ENCODE peak calls at places on chromosome 12, in six cellular contexts. S is iPS DF 6.9, H is keratinocyte, O is left ventricle myocardium superior, E is H4, J is body of pancreas. F is an unnamed sample.
A peak's percentile ranks its signal among the peaks of the same experiment; 100 is the strongest.

GRCh38 chr12:116411977-116412376 is 134.5 kb upstream of the MED13L start:
- DNase-seq in H (no peak), J (no peak), S (no peak), E (no peak), O (no peak), F (no peak)

GRCh38 chr12:124567673-124568373 is 411 bp upstream of the NCOR2 start:
- DNase-seq in E (peak; percentile 89), H (no peak), S (no peak), O (peak; percentile 98), J (peak; percentile 86), F (peak; percentile 93)

GRCh38 chr12:124386059-124386458 is 91.2 kb downstream of the RFLNA start:
- DNase-seq in J (no peak), H (no peak), S (no peak), O (peak; percentile 84), E (no peak), F (peak; percentile 74)

GRCh38 chr12:11661491-11662085 is 12.1 kb downstream of the ETV6 start:
- DNase-seq in S (no peak), O (no peak), J (peak; percentile 34), H (no peak), E (no peak), F (no peak)

GRCh38 chr12:92421701-92422100 is 276.1 kb upstream of the BTG1 start:
- DNase-seq in S (no peak), O (no peak), E (no peak), H (no peak), J (no peak), F (no peak)

GRCh38 chr12:94535614-94535932 is 75.9 kb upstream of the CEP83 start:
- DNase-seq in E (no peak), S (no peak), J (no peak), O (no peak), H (no peak), F (no peak)

GRCh38 chr12:33605776-33606175 is 166.2 kb upstream of the SYT10 start:
- DNase-seq in J (no peak), H (no peak), O (no peak), E (no peak), S (no peak), F (no peak)

GRCh38 chr12:56151672-56152131 is 685 bp upstream of the MYL6B start:
- DNase-seq in E (no peak), H (no peak), J (peak; percentile 62), S (no peak), O (peak; percentile 49), F (peak; percentile 31)

GRCh38 chr12:121792607-121793500 is 634 bp downstream of the RHOF start:
- DNase-seq in H (no peak), O (peak; percentile 80), E (no peak), J (no peak), S (no peak), F (no peak)

GRCh38 chr12:27359578-27360340 is 27.1 kb downstream of the BMAL2 start:
- DNase-seq in S (no peak), H (no peak), E (no peak), J (no peak), O (no peak), F (no peak)

GRCh38 chr12:116654216-116654743 is 83.6 kb downstream of the SPRING1 start:
- DNase-seq in J (no peak), O (no peak), E (no peak), S (no peak), H (no peak), F (no peak)

GRCh38 chr12:132955094-132955932 is 793 bp downstream of the ZNF605 start:
- DNase-seq in J (peak; percentile 30), S (no peak), E (no peak), H (no peak), O (peak; percentile 55), F (peak; percentile 69)

GRCh38 chr12:113055594-113056380 is 743 bp upstream of the DTX1 start:
- DNase-seq in S (no peak), H (no peak), O (no peak), J (no peak), E (no peak), F (no peak)

GRCh38 chr12:26422839-26423398 is 227.5 kb downstream of the SSPN start:
- DNase-seq in O (no peak), J (no peak), E (no peak), S (no peak), H (no peak), F (no peak)

GRCh38 chr12:6644257-6644596 is 3.0 kb downstream of the ACRBP start:
- DNase-seq in H (no peak), J (no peak), O (no peak), S (no peak), E (no peak), F (no peak)

GRCh38 chr12:49296034-49296835 is 1.3 kb downstream of the PRPH start:
- DNase-seq in S (no peak), E (no peak), H (no peak), J (peak; percentile 59), O (peak; percentile 53), F (no peak)